ENCODE peak calls at places on chromosomes 7 and 10, in eight cellular contexts. One of them, this sample, is unnamed.

GRCh38 chr10:117262296-117263293 is 21.7 kb downstream of the SLC18A2 start:
- DNase-seq in posterior vena cava: no peak
- DNase-seq in OCI-M1: peak
- DNase-seq in AG04450: no peak
- DNase-seq in fibroblast of the aortic adventitia: no peak
- DNase-seq in CD8-positive, alpha-beta memory T cell: no peak
- DNase-seq in cardiac muscle cell: no peak
- DNase-seq in sciatic nerve: no peak
- DNase-seq in this sample: no peak

GRCh38 chr10:60989400-60989876 is 45.5 kb upstream of the RHOBTB1 start:
- DNase-seq in posterior vena cava: no peak
- DNase-seq in OCI-M1: peak
- DNase-seq in AG04450: no peak
- DNase-seq in fibroblast of the aortic adventitia: no peak
- DNase-seq in CD8-positive, alpha-beta memory T cell: no peak
- DNase-seq in cardiac muscle cell: no peak
- DNase-seq in sciatic nerve: no peak
- DNase-seq in this sample: no peak

GRCh38 chr7:148664319-148664718 is 34.4 kb upstream of the CUL1 start:
- DNase-seq in posterior vena cava: no peak
- DNase-seq in OCI-M1: no peak
- DNase-seq in AG04450: no peak
- DNase-seq in fibroblast of the aortic adventitia: peak
- DNase-seq in CD8-positive, alpha-beta memory T cell: no peak
- DNase-seq in cardiac muscle cell: peak
- DNase-seq in sciatic nerve: peak
- DNase-seq in this sample: no peak

GRCh38 chr10:15462253-15462885 is 91.3 kb upstream of the FAM171A1 start:
- DNase-seq in posterior vena cava: no peak
- DNase-seq in OCI-M1: no peak
- DNase-seq in AG04450: no peak
- DNase-seq in fibroblast of the aortic adventitia: peak
- DNase-seq in CD8-positive, alpha-beta memory T cell: no peak
- DNase-seq in cardiac muscle cell: no peak
- DNase-seq in sciatic nerve: no peak
- DNase-seq in this sample: no peak

GRCh38 chr10:24622781-24623301 is 100.8 kb downstream of the ARHGAP21 start:
- DNase-seq in posterior vena cava: no peak
- DNase-seq in OCI-M1: no peak
- DNase-seq in AG04450: no peak
- DNase-seq in fibroblast of the aortic adventitia: peak
- DNase-seq in CD8-positive, alpha-beta memory T cell: peak
- DNase-seq in cardiac muscle cell: peak
- DNase-seq in sciatic nerve: no peak
- DNase-seq in this sample: no peak

GRCh38 chr7:69617364-69617763 is 19.1 kb downstream of the AUTS2 start:
- DNase-seq in posterior vena cava: no peak
- DNase-seq in OCI-M1: no peak
- DNase-seq in AG04450: no peak
- DNase-seq in fibroblast of the aortic adventitia: no peak
- DNase-seq in CD8-positive, alpha-beta memory T cell: no peak
- DNase-seq in cardiac muscle cell: no peak
- DNase-seq in sciatic nerve: no peak
- DNase-seq in this sample: no peak

GRCh38 chr7:114183311-114184105 is 231.1 kb upstream of the FOXP2 start:
- DNase-seq in posterior vena cava: no peak
- DNase-seq in OCI-M1: no peak
- DNase-seq in AG04450: no peak
- DNase-seq in fibroblast of the aortic adventitia: peak
- DNase-seq in CD8-positive, alpha-beta memory T cell: no peak
- DNase-seq in cardiac muscle cell: peak
- DNase-seq in sciatic nerve: no peak
- DNase-seq in this sample: no peak

GRCh38 chr10:3869036-3869435 is 84.0 kb upstream of the KLF6 start:
- DNase-seq in posterior vena cava: no peak
- DNase-seq in OCI-M1: peak
- DNase-seq in AG04450: no peak
- DNase-seq in fibroblast of the aortic adventitia: no peak
- DNase-seq in CD8-positive, alpha-beta memory T cell: no peak
- DNase-seq in cardiac muscle cell: no peak
- DNase-seq in sciatic nerve: no peak
- DNase-seq in this sample: no peak

GRCh38 chr10:122659651-122660050 is 40.0 kb downstream of the C10orf120 start:
- DNase-seq in posterior vena cava: no peak
- DNase-seq in OCI-M1: no peak
- DNase-seq in AG04450: no peak
- DNase-seq in fibroblast of the aortic adventitia: no peak
- DNase-seq in CD8-positive, alpha-beta memory T cell: no peak
- DNase-seq in cardiac muscle cell: no peak
- DNase-seq in sciatic nerve: no peak
- DNase-seq in this sample: no peak

GRCh38 chr7:149827089-149827981 is 10.8 kb upstream of the ZNF862 start:
- DNase-seq in posterior vena cava: peak
- DNase-seq in OCI-M1: no peak
- DNase-seq in AG04450: no peak
- DNase-seq in fibroblast of the aortic adventitia: no peak
- DNase-seq in CD8-positive, alpha-beta memory T cell: no peak
- DNase-seq in cardiac muscle cell: no peak
- DNase-seq in sciatic nerve: no peak
- DNase-seq in this sample: no peak

GRCh38 chr10:78618050-78618449 is 450.7 kb upstream of the ZMIZ1 start:
- DNase-seq in posterior vena cava: no peak
- DNase-seq in OCI-M1: no peak
- DNase-seq in AG04450: no peak
- DNase-seq in fibroblast of the aortic adventitia: no peak
- DNase-seq in CD8-positive, alpha-beta memory T cell: no peak
- DNase-seq in cardiac muscle cell: no peak
- DNase-seq in sciatic nerve: no peak
- DNase-seq in this sample: no peak

GRCh38 chr7:40865441-40866233 is 730.8 kb downstream of the SUGCT start:
- DNase-seq in posterior vena cava: no peak
- DNase-seq in OCI-M1: no peak
- DNase-seq in AG04450: no peak
- DNase-seq in fibroblast of the aortic adventitia: no peak
- DNase-seq in CD8-positive, alpha-beta memory T cell: no peak
- DNase-seq in cardiac muscle cell: no peak
- DNase-seq in sciatic nerve: no peak
- DNase-seq in this sample: no peak

GRCh38 chr10:3978762-3979161 is 193.8 kb upstream of the KLF6 start:
- DNase-seq in posterior vena cava: no peak
- DNase-seq in OCI-M1: no peak
- DNase-seq in AG04450: no peak
- DNase-seq in fibroblast of the aortic adventitia: no peak
- DNase-seq in CD8-positive, alpha-beta memory T cell: peak
- DNase-seq in cardiac muscle cell: no peak
- DNase-seq in sciatic nerve: no peak
- DNase-seq in this sample: no peak

GRCh38 chr10:43774234-43774769 is 125.6 kb upstream of the ZNF32 start:
- DNase-seq in posterior vena cava: no peak
- DNase-seq in OCI-M1: no peak
- DNase-seq in AG04450: no peak
- DNase-seq in fibroblast of the aortic adventitia: no peak
- DNase-seq in CD8-positive, alpha-beta memory T cell: no peak
- DNase-seq in cardiac muscle cell: no peak
- DNase-seq in sciatic nerve: no peak
- DNase-seq in this sample: no peak

GRCh38 chr10:89575037-89575436 is 39.6 kb upstream of the SLC16A12 start:
- DNase-seq in posterior vena cava: no peak
- DNase-seq in OCI-M1: no peak
- DNase-seq in AG04450: no peak
- DNase-seq in fibroblast of the aortic adventitia: no peak
- DNase-seq in CD8-positive, alpha-beta memory T cell: no peak
- DNase-seq in cardiac muscle cell: no peak
- DNase-seq in sciatic nerve: no peak
- DNase-seq in this sample: no peak

GRCh38 chr7:140403878-140404564 is at the start of gene RAB19:
- DNase-seq in posterior vena cava: peak
- DNase-seq in OCI-M1: no peak
- DNase-seq in AG04450: no peak
- DNase-seq in fibroblast of the aortic adventitia: no peak
- DNase-seq in CD8-positive, alpha-beta memory T cell: peak
- DNase-seq in cardiac muscle cell: no peak
- DNase-seq in sciatic nerve: no peak
- DNase-seq in this sample: peak

GRCh38 chr7:47738563-47739166 is 156.8 kb upstream of the TNS3 start:
- DNase-seq in posterior vena cava: no peak
- DNase-seq in OCI-M1: no peak
- DNase-seq in AG04450: no peak
- DNase-seq in fibroblast of the aortic adventitia: no peak
- DNase-seq in CD8-positive, alpha-beta memory T cell: no peak
- DNase-seq in cardiac muscle cell: no peak
- DNase-seq in sciatic nerve: no peak
- DNase-seq in this sample: no peak

GRCh38 chr10:93851169-93851568 is 42.6 kb upstream of the SLC35G1 start:
- DNase-seq in posterior vena cava: no peak
- DNase-seq in OCI-M1: no peak
- DNase-seq in AG04450: no peak
- DNase-seq in fibroblast of the aortic adventitia: no peak
- DNase-seq in CD8-positive, alpha-beta memory T cell: no peak
- DNase-seq in cardiac muscle cell: no peak
- DNase-seq in sciatic nerve: no peak
- DNase-seq in this sample: no peak

GRCh38 chr7:40545739-40546138 is 410.9 kb downstream of the SUGCT start:
- DNase-seq in posterior vena cava: no peak
- DNase-seq in OCI-M1: no peak
- DNase-seq in AG04450: no peak
- DNase-seq in fibroblast of the aortic adventitia: no peak
- DNase-seq in CD8-positive, alpha-beta memory T cell: no peak
- DNase-seq in cardiac muscle cell: no peak
- DNase-seq in sciatic nerve: no peak
- DNase-seq in this sample: no peak

GRCh38 chr7:147406521-147407115 is 1183.9 kb upstream of the C7orf33 start:
- DNase-seq in posterior vena cava: no peak
- DNase-seq in OCI-M1: no peak
- DNase-seq in AG04450: no peak
- DNase-seq in fibroblast of the aortic adventitia: no peak
- DNase-seq in CD8-positive, alpha-beta memory T cell: no peak
- DNase-seq in cardiac muscle cell: peak
- DNase-seq in sciatic nerve: no peak
- DNase-seq in this sample: no peak

GRCh38 chr7:31494421-31494820 is 19.5 kb upstream of the ITPRID1 start:
- DNase-seq in posterior vena cava: no peak
- DNase-seq in OCI-M1: no peak
- DNase-seq in AG04450: no peak
- DNase-seq in fibroblast of the aortic adventitia: no peak
- DNase-seq in CD8-positive, alpha-beta memory T cell: no peak
- DNase-seq in cardiac muscle cell: no peak
- DNase-seq in sciatic nerve: no peak
- DNase-seq in this sample: no peak